ENCODE peak calls at places on chromosome 18, in six cellular contexts. M is HFF-Myc, N is H9, G is dorsolateral prefrontal cortex, S is activated B cell treated with CpG ODN at 0.5 μM for 24 hours, F is lung. B is an unnamed sample.

GRCh38 chr18:50696929-50697328 is 122.9 kb downstream of the MRO start:
- DNase-seq in M (no peak), N (no peak), G (no peak), S (no peak), F (no peak), B (no peak)

GRCh38 chr18:9926223-9926894 is 12.5 kb downstream of the VAPA start:
- DNase-seq in M (no peak), N (no peak), G (no peak), S (no peak), F (no peak), B (no peak)

GRCh38 chr18:66695281-66695680 is 91.4 kb upstream of the CDH19 start:
- DNase-seq in M (no peak), N (no peak), G (no peak), S (no peak), F (no peak), B (no peak)

GRCh38 chr18:36265035-36265434 is 32.5 kb upstream of the FHOD3 start:
- DNase-seq in M (no peak), N (no peak), G (no peak), S (no peak), F (no peak), B (no peak)

GRCh38 chr18:77560334-77560970 is 310.8 kb downstream of the GALR1 start:
- DNase-seq in M (no peak), N (no peak), G (no peak), S (no peak), F (no peak), B (no peak)

GRCh38 chr18:79366177-79367094 is 29.3 kb upstream of the NFATC1 start:
- DNase-seq in M (peak; percentile 92), N (no peak), G (no peak), S (no peak), F (no peak), B (peak; percentile 97)

GRCh38 chr18:79856119-79857080 is 58.7 kb downstream of the KCNG2 start:
- DNase-seq in M (peak; percentile 10), N (peak; percentile 80), G (no peak), S (no peak), F (no peak), B (no peak)

GRCh38 chr18:78571831-78572347 is 407.7 kb upstream of the SALL3 start:
- DNase-seq in M (no peak), N (no peak), G (no peak), S (no peak), F (no peak), B (no peak)

GRCh38 chr18:37330173-37330572 is 235.4 kb downstream of the CELF4 start:
- DNase-seq in M (no peak), N (no peak), G (no peak), S (no peak), F (no peak), B (no peak)

GRCh38 chr18:46174317-46175039 is 70.3 kb downstream of the HAUS1 start:
- DNase-seq in M (no peak), N (peak; percentile 43), G (no peak), S (peak; percentile 48), F (no peak), B (no peak)

GRCh38 chr18:13893418-13893760 is 21.9 kb downstream of the MC2R start:
- DNase-seq in M (no peak), N (no peak), G (no peak), S (no peak), F (no peak), B (no peak)

GRCh38 chr18:6752200-6752873 is 22.8 kb downstream of the ARHGAP28 start:
- DNase-seq in M (no peak), N (peak; percentile 88), G (no peak), S (no peak), F (no peak), B (peak; percentile 95)

GRCh38 chr18:48208432-48208948 is 200.7 kb downstream of the ZBTB7C start:
- DNase-seq in M (no peak), N (no peak), G (no peak), S (no peak), F (no peak), B (no peak)

GRCh38 chr18:25310045-25310444 is 41.9 kb downstream of the ZNF521 start:
- DNase-seq in M (no peak), N (no peak), G (no peak), S (no peak), F (no peak), B (peak; percentile 55)

GRCh38 chr18:56975276-56975675 is 171.6 kb upstream of the BOD1L2 start:
- DNase-seq in M (no peak), N (no peak), G (no peak), S (no peak), F (no peak), B (no peak)

GRCh38 chr18:53687002-53687401 is 537.5 kb downstream of the MBD2 start:
- DNase-seq in M (no peak), N (no peak), G (no peak), S (no peak), F (no peak), B (no peak)
- TF ChIP-seq CTCF in M (no peak), N (no peak), G (no peak), S (no peak), F (no peak), B (no peak)

DNA sequence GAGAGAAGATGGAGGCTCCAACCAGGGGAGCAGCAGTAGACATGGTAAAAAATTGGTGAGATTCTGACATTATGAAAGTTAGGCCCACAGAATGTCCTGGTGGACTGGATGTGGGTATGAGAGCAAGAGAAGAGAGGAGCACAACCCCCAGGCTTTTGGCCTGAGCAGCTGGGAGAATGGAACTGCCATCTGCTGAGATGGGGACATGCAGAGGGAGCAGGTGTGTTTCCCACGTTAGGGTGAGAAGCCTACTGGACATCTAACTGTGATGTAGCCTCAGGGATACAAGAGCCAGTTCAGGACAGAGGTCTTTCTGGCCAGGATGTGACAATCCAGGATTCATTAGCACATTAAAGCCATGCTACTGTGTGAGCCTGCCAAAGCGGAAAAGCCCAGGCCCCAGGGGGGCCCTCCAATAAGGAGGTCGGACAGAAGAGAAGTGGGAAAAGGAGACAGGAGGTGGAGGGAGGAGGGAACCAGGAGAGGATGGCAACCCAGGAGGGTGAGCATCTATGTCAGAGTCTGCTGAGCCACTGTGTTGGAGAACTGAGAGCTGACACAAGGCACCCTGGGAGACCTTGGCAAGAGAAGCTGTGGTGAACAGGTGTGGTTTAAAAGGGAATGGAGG is 10.6 kb downstream of the CYB5A start:
- DNase-seq in M (no peak), N (peak; percentile 86), G (no peak), S (no peak), F (no peak), B (no peak)
- TF ChIP-seq CTCF in M (no peak), N (no peak), G (no peak), S (no peak), F (no peak), B (no peak)

GRCh38 chr18:32237024-32237423 is 47.2 kb downstream of the MEP1B start:
- DNase-seq in M (no peak), N (no peak), G (no peak), S (no peak), F (no peak), B (no peak)

GRCh38 chr18:32243358-32243757 is 53.5 kb downstream of the MEP1B start:
- DNase-seq in M (no peak), N (no peak), G (no peak), S (no peak), F (no peak), B (no peak)

GRCh38 chr18:32242395-32242794 is 52.6 kb downstream of the MEP1B start:
- DNase-seq in M (no peak), N (no peak), G (no peak), S (no peak), F (no peak), B (no peak)

DNA sequence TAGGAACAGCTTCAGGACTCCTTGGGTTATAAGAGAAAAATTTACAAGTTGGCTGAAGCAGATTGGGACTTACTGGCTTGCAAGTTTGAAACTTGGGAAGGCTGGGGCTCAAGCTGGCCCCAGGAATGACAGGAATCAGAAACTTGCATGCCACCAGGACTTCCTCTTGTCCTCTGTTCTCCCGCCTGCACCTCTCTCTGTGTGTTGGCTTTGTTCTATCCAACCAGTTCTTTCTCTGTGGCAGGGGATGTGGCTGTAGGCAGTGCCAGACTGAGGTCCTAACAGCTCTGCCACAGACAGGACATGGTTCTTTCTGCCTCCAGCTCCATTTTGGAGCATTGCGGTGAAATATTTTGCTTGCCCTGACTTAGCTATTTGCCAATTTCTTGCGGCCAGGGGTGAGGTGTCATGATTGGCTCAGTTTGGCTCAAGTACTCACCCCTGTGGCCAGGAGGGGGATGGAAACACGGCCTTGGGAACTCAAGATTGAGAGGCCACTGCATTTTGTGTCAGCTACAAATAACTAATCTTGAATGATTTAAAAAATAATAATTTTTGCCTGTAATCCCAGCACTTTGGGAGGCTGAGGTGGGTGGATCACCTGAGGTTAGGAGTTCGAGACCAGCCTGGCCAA is 48.9 kb downstream of the MEP1B start:
- DNase-seq in M (no peak), N (peak; percentile 53), G (no peak), S (no peak), F (no peak), B (no peak)
- TF ChIP-seq CTCF in M (no peak), N (peak; percentile 46), G (no peak), S (no peak), F (no peak), B (no peak)

DNA sequence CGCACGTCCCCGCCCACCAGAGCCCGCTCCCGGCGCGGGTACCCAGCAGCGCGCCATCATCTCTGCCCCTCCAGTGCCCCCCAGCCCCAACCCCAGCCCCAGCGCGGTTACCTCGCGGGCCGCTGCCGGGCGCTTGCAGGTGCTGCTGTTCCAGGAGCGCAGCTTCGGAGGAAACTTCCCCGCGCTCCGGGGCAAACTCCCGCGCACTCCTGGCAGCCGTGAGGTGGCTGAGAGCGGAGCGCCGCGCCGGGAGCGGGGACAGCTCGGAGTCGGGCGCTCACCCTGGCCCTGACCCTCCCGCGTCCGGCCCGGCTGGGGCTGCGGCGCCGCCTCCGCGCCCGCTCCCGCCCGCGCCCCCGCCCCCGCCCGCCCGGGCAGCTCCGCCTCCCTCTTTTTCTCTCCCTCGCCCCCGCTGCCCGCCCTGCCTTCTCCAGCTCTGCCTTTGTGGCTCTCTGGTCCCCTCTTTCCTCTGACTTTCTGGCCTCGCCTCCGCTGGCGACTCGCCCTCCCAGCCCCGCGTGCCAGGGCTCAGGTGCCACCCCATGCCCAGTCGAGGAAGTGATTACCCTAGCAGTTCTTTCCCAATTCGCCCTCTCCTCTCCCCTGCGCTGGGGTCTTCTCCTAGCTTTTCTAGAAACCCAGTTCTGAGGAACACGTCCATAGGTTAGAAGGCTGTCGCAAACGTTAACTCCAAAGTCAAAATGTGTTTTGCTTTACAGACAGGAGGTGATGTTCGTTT is at the start of gene CHST9:
- DNase-seq in M (no peak), N (peak; percentile 75), G (no peak), S (no peak), F (no peak), B (no peak)
- TF ChIP-seq CTCF in M (no peak), N (no peak), G (no peak), S (no peak), F (no peak), B (no peak)

B was measured in astrocyte of the cerebellum.